ENCODE peak calls at places on chromosomes 4 and X, in seven cellular contexts. M is HCT116, R is endothelial cell, S is IMR-90, F is stomach, U is epithelial cell of esophagus, Y is GM06990. J is an unnamed sample.

GRCh38 chrX:20519077-20519617 is 252.4 kb upstream of the RPS6KA3 start:
- DNase-seq in M (no peak), R (no peak), S (no peak), F (no peak), U (peak), Y (no peak), J (no peak)

GRCh38 chr4:108160741-108161352 is 7.9 kb downstream of the LEF1 start:
- DNase-seq in M (no peak), R (no peak), S (no peak), F (no peak), U (no peak), Y (no peak), J (no peak)

GRCh38 chr4:134470544-134470943 is 269.0 kb upstream of the PABPC4L start:
- DNase-seq in M (no peak), R (peak), S (no peak), F (peak), U (peak), Y (no peak), J (peak)

GRCh38 chr4:67291639-67292038 is 253.7 kb downstream of the CENPC start:
- DNase-seq in M (no peak), R (no peak), S (no peak), F (no peak), U (no peak), Y (no peak), J (no peak)

GRCh38 chrX:545488-545887 is 85.1 kb upstream of the SHOX start:
- DNase-seq in M (no peak), R (no peak), S (no peak), F (no peak), U (no peak), Y (no peak), J (no peak)

GRCh38 chr4:20544645-20545044 is 155.6 kb upstream of the PACRGL start:
- DNase-seq in M (peak), R (no peak), S (peak), F (no peak), U (peak), Y (peak), J (no peak)

GRCh38 chr4:4502694-4503311 is 39.0 kb downstream of the STX18 start:
- DNase-seq in M (no peak), R (no peak), S (peak), F (no peak), U (no peak), Y (no peak), J (no peak)

GRCh38 chr4:185033950-185034349 is 15.7 kb downstream of the HELT start:
- DNase-seq in M (no peak), R (no peak), S (no peak), F (no peak), U (no peak), Y (no peak), J (no peak)

GRCh38 chr4:147840846-147841732 is 109.2 kb downstream of the ARHGAP10 start:
- DNase-seq in M (no peak), R (no peak), S (no peak), F (no peak), U (no peak), Y (no peak), J (no peak)

GRCh38 chr4:84501721-84502267 is 2.7 kb upstream of the NKX6-1 start:
- DNase-seq in M (no peak), R (no peak), S (no peak), F (no peak), U (no peak), Y (no peak), J (no peak)

GRCh38 chrX:71253253-71254091 is 468 bp downstream of the ZMYM3 start:
- DNase-seq in M (no peak), R (peak), S (peak), F (peak), U (peak), Y (peak), J (peak)

GRCh38 chr4:165369522-165369921 is 9.3 kb upstream of the CPE start:
- DNase-seq in M (no peak), R (no peak), S (no peak), F (no peak), U (peak), Y (no peak), J (no peak)

GRCh38 chr4:122458625-122459024 is 2.1 kb upstream of the IL2 start:
- DNase-seq in M (no peak), R (no peak), S (peak), F (no peak), U (peak), Y (peak), J (no peak)

GRCh38 chr4:110071466-110071865 is 126.9 kb downstream of the ELOVL6 start:
- DNase-seq in M (no peak), R (no peak), S (no peak), F (peak), U (no peak), Y (no peak), J (no peak)

GRCh38 chrX:118644378-118644777 is 83.0 kb upstream of the IL13RA1 start:
- DNase-seq in M (peak), R (no peak), S (peak), F (no peak), U (peak), Y (no peak), J (no peak)

GRCh38 chr4:150515135-150515534 is 66.8 kb upstream of the MAB21L2 start:
- DNase-seq in M (no peak), R (no peak), S (no peak), F (no peak), U (no peak), Y (no peak), J (no peak)

GRCh38 chrX:38929966-38930421 is 128.7 kb downstream of the MID1IP1 start:
- DNase-seq in M (no peak), R (no peak), S (peak), F (no peak), U (peak), Y (no peak), J (no peak)

GRCh38 chr4:175277816-175278215 is 359.7 kb downstream of the ADAM29 start:
- DNase-seq in M (no peak), R (no peak), S (no peak), F (no peak), U (no peak), Y (no peak), J (no peak)

GRCh38 chrX:143476751-143477150 is 40.5 kb downstream of the SPANXN3 start:
- DNase-seq in M (no peak), R (no peak), S (no peak), F (no peak), U (no peak), Y (no peak), J (no peak)

GRCh38 chrX:139750390-139750789 is 42.4 kb upstream of the MCF2 start:
- DNase-seq in M (no peak), R (no peak), S (peak), F (no peak), U (no peak), Y (no peak), J (no peak)

GRCh38 chr4:152997771-152998487 is 61.8 kb downstream of the FHDC1 start:
- DNase-seq in M (no peak), R (no peak), S (peak), F (no peak), U (peak), Y (no peak), J (no peak)

GRCh38 chrX:133838761-133839676 is 146.4 kb downstream of the GPC3 start:
- DNase-seq in M (peak), R (peak), S (peak), F (no peak), U (peak), Y (no peak), J (peak)

GRCh38 chr4:128524311-128524710 is 236.7 kb upstream of the PGRMC2 start:
- DNase-seq in M (peak), R (no peak), S (peak), F (peak), U (peak), Y (no peak), J (no peak)

GRCh38 chrX:139766545-139766983 is 58.6 kb upstream of the MCF2 start:
- DNase-seq in M (no peak), R (no peak), S (no peak), F (no peak), U (no peak), Y (peak), J (no peak)

GRCh38 chrX:51461053-51462050 is 35.0 kb downstream of the NUDT11 start:
- DNase-seq in M (peak), R (no peak), S (peak), F (no peak), U (peak), Y (no peak), J (peak)

GRCh38 chr4:114015444-114015899 is 36.0 kb upstream of the ARSJ start:
- DNase-seq in M (peak), R (no peak), S (peak), F (no peak), U (peak), Y (no peak), J (no peak)

GRCh38 chrX:155779831-155780230 is 101.3 kb upstream of the VAMP7 start:
- DNase-seq in M (no peak), R (no peak), S (no peak), F (no peak), U (no peak), Y (no peak), J (no peak)

GRCh38 chr4:101101072-101101471 is 246.3 kb downstream of the PPP3CA start:
- DNase-seq in M (no peak), R (no peak), S (no peak), F (no peak), U (peak), Y (no peak), J (no peak)

GRCh38 chr4:173924561-173924960 is 358.9 kb downstream of the FBXO8 start:
- DNase-seq in M (no peak), R (no peak), S (no peak), F (no peak), U (no peak), Y (no peak), J (no peak)

GRCh38 chr4:15778742-15779231 is 659 bp downstream of the CD38 start:
- DNase-seq in M (no peak), R (peak), S (no peak), F (no peak), U (no peak), Y (peak), J (peak)

DNA sequence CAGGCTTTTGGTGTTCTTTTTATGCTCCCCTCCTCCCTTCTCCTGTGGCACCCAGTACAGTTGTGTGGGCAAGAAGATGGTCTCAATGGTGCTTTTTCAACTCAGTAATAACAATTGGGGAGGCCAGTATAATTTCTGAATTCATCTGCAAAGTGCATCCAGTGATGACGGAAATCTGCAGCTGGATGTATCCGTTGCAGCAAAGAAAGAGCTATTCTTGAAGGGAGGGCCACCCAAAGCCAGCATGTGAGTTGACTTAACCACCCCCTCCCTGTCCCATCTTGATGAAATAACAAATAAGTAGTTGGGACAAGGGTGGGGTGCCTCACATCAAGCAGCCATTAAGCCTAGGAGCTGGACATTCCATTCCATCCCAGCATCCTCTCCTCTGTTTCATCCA is 30.7 kb downstream of the TSC22D3 start:
- DNase-seq in M (no peak), R (no peak), S (no peak), F (no peak), U (no peak), Y (no peak), J (no peak)
- TF ChIP-seq CTCF in M (no peak), R (no peak), S (no peak), F (no peak), U (no peak), Y (no peak), J (no peak)

GRCh38 chrX:97452283-97452682 is 568.6 kb downstream of the RPA4 start:
- DNase-seq in M (no peak), R (no peak), S (no peak), F (no peak), U (no peak), Y (no peak), J (no peak)

DNA sequence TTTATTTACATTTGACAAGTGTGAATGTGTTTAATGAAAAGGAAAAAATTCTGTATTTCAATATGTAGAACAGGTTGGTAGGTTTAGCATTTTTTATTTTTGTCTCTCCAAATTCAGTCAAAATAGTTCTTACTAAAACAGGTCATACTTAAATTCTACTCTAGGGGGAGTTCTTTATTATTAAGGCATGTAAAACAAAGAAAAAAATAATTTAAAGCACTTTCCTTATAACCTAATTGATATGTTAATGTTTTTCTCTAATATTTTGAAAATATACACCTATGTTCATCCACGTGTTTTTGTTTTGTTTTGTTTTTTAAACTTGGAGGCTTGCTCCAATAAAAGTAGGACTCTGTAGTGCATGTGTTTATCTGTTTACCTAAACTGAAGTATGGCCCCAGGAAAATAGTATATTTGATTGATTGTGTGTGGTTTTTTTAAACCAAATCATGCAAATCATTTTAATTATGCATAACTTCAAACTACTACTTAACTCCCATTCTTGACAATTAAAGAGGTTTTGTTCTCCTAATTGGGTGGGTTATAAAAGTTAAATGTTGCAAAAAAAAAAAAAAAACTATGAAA is 562.7 kb downstream of the RPA4 start:
- DNase-seq in M (no peak), R (no peak), S (no peak), F (no peak), U (peak), Y (no peak), J (no peak)
- TF ChIP-seq CTCF in M (no peak), R (peak), S (no peak), F (no peak), U (peak), Y (no peak), J (no peak)

DNA sequence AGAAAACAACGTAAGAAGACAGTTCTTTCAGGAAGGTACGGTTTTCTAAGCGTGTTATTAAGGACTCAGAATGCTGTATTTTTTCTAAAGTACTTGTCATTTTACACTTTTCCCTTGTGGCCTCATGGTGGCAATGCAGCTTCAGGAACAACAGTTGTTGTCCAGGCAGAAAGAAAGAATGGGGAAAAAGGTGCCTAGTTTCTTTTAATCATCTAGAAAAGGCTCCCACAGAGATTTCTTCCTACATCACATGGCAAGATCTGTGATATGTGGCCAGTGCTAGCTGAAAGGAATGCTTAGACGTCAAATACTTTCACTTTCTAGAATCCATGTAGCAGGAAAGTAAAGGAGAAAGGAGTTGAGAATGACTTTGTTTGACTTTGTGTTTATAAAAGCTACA is 49.0 kb upstream of the TRAM1L1 start:
- DNase-seq in M (peak), R (no peak), S (peak), F (no peak), U (peak), Y (no peak), J (peak)
- TF ChIP-seq CTCF in M (peak), R (peak), S (peak), F (no peak), U (peak), Y (peak), J (peak)

GRCh38 chr4:38667005-38667771 is 3.2 kb downstream of the KLF3 start:
- DNase-seq in M (peak), R (peak), S (peak), F (peak), U (peak), Y (no peak), J (peak)
- TF ChIP-seq CTCF in M (no peak), R (no peak), S (no peak), F (no peak), U (no peak), Y (no peak), J (no peak)

GRCh38 chrX:45781901-45782553 is 581.4 kb upstream of the DIPK2B start:
- DNase-seq in M (no peak), R (no peak), S (peak), F (no peak), U (peak), Y (no peak), J (no peak)
- TF ChIP-seq CTCF in M (no peak), R (no peak), S (peak), F (no peak), U (peak), Y (no peak), J (no peak)

DNA sequence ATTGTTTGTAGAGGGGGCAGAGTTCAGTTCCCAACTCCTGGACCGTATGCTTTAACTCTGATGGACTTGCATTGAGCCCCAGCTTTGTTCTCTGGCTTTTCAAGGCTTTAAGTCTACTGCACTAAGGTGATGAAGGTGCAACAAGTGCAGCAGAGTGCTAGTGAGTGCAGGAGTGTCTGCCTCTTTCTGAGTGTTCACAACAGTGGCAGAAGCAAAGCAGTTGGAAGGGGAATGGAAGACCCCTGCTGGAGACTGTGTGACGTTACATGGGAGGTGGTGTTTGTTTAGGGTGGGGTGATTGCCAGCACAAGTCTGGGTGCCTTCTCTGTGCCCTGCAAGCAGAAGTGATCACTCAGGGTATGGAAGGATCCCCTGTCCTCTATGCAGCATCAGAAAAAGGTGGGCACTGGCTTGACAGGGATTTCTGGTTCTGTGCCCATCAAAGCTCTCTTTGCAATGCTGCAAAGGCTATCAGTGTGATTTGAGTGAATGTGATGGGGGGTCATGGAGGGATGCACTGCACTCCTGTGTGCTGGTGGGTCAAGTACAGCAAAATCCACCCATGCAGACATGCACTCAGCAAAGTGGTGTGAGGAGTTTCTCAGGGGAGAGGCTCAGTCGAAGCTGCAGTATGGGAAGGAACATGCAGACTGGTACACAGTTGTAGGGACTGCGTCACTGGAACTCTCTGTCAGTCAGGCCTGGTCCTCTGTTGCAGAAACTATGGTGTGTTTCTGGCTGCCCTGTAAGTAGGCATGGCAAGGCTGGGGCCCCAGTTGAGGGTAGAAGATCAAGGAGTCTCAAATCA is 70.9 kb upstream of the UGT2B7 start:
- DNase-seq in M (peak), R (peak), S (no peak), F (no peak), U (peak), Y (no peak), J (no peak)
- TF ChIP-seq CTCF in M (no peak), R (peak), S (no peak), F (peak), U (peak), Y (peak), J (no peak)

DNA sequence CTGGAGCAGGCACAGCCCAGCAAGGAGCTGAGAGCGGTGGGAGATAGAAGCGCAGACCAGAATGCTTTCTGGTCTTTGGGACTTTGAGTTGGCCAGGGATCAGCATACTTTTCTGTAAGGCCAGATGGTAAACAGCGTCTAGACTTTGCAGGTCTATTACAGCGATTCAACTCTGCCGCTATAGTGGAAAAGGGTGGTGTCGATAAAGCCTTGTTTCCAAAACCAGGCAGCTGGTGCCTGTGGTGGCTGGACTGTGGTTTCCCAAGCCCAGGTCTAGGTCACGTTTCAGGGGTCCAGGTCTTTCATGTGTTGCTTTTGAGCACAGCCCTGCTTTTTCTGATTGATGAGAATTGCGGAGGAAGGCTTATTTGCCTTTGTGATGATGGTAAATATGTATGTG is 40.1 kb downstream of the HTT-AS start:
- DNase-seq in M (no peak), R (no peak), S (no peak), F (peak), U (no peak), Y (no peak), J (no peak)
- TF ChIP-seq CTCF in M (no peak), R (no peak), S (no peak), F (no peak), U (no peak), Y (no peak), J (no peak)

GRCh38 chrX:11111038-11111851 is at the start of gene HCCS:
- DNase-seq in M (peak), R (peak), S (peak), F (peak), U (peak), Y (peak), J (peak)
- TF ChIP-seq CTCF in M (no peak), R (no peak), S (no peak), F (no peak), U (no peak), Y (no peak), J (no peak)

DNA sequence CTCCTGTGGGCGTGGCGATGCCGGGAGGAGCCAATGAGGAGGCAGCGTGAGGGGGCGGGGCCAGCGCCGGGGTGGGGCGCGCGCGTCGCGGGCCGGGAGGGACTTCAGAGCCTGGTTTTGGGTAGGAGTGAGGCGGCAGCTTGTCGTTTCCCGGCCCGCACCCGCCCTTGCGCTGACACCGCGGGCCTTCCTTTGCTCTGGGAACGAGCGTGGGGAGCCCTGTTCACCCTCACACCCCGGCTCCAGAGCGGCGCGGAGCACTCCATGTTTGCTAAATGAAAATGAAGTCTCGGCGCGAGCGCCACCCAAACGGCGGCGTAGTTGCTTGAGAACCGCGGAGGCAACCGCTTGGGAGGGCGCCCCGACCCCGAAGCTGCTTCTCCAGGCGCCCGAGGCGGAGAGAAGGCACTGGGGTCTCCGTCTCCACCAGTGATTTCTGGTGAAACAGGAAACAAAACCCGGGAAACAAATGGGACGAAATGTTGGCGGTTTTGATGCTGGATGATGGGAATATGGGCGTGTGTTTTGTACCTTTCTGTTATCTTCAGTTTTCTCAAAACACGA is 497 bp upstream of the GRPEL1 start:
- DNase-seq in M (no peak), R (peak), S (no peak), F (no peak), U (no peak), Y (no peak), J (no peak)
- TF ChIP-seq CTCF in M (no peak), R (no peak), S (no peak), F (no peak), U (no peak), Y (peak), J (no peak)

J was measured in GM10248.